ENCODE peak calls at places on chromosomes 12 and 14, in eight cellular contexts. O, P, C, K, Z, D, Y and J are unnamed samples.

GRCh38 chr12:43848786-43849185 is 12.9 kb downstream of the TMEM117 start:
- DNase-seq in C (no peak), D (no peak), Z (no peak), P (no peak), O (no peak), K (no peak), Y (no peak), J (no peak)

GRCh38 chr12:55392032-55392795 is 8.1 kb upstream of the OR6C65 start:
- DNase-seq in Y (no peak), Z (no peak), C (no peak), O (no peak), P (no peak), D (no peak), K (no peak), J (no peak)

GRCh38 chr12:3295648-3296408 is 195.2 kb upstream of the PRMT8 start:
- DNase-seq in C (no peak), O (no peak), K (no peak), Y (peak; percentile 40), P (no peak), D (peak; percentile 76), Z (no peak), J (no peak)

GRCh38 chr14:105059917-105060565 is 5.2 kb downstream of the GPR132 start:
- DNase-seq in P (no peak), D (peak; percentile 26), C (peak; percentile 4), O (no peak), Y (no peak), Z (no peak), K (no peak), J (no peak)

GRCh38 chr12:48000878-48001321 is 3.4 kb downstream of the COL2A1 start:
- DNase-seq in P (no peak), Z (no peak), Y (peak; percentile 46), C (peak; percentile 69), K (no peak), D (no peak), O (peak; percentile 34), J (no peak)

GRCh38 chr14:68243441-68244010 is 423.9 kb downstream of the RAD51B start:
- DNase-seq in Y (no peak), K (no peak), Z (no peak), D (no peak), O (no peak), P (no peak), C (no peak), J (no peak)

GRCh38 chr14:105087308-105087962 is 22.2 kb upstream of the GPR132 start:
- DNase-seq in C (peak; percentile 70), Z (no peak), D (peak; percentile 73), P (no peak), O (no peak), Y (no peak), K (no peak), J (no peak)

GRCh38 chr14:54503476-54503875 is 6.2 kb upstream of the CGRRF1 start:
- DNase-seq in D (no peak), Z (no peak), O (no peak), P (no peak), Y (no peak), K (no peak), C (no peak), J (peak; percentile 56)

GRCh38 chr14:71264260-71264659 is 357.0 kb downstream of the PCNX1 start:
- DNase-seq in Z (no peak), K (no peak), Y (no peak), C (peak; percentile 38), D (no peak), O (no peak), P (no peak), J (no peak)

GRCh38 chr12:114944736-114945135 is 260.8 kb upstream of the TBX3 start:
- DNase-seq in D (no peak), P (no peak), O (no peak), K (no peak), Y (no peak), C (no peak), Z (no peak), J (no peak)

GRCh38 chr12:76310110-76310509 is 38.1 kb downstream of the BBS10 start:
- DNase-seq in K (no peak), Y (no peak), O (peak; percentile 34), P (no peak), D (no peak), Z (no peak), C (no peak), J (no peak)

GRCh38 chr12:6197996-6198395 is 2.2 kb upstream of the CD9 start:
- DNase-seq in D (no peak), K (no peak), O (no peak), C (no peak), Z (no peak), Y (no peak), P (no peak), J (no peak)

GRCh38 chr14:31360919-31361662 is 59.3 kb downstream of the HEATR5A start:
- DNase-seq in O (peak; percentile 37), Y (no peak), C (no peak), Z (no peak), K (no peak), P (no peak), D (no peak), J (no peak)

GRCh38 chr12:20212658-20213387 is 155.5 kb upstream of the PDE3A start:
- DNase-seq in Z (no peak), C (peak; percentile 84), P (no peak), Y (peak; percentile 76), O (peak; percentile 98), K (no peak), D (peak; percentile 85), J (no peak)

GRCh38 chr12:109827080-109827479 is 6.1 kb downstream of the TRPV4 start:
- DNase-seq in O (no peak), K (no peak), Z (no peak), P (no peak), Y (no peak), C (no peak), D (no peak), J (no peak)

GRCh38 chr14:87013583-87013982 is 979.4 kb downstream of the GALC start:
- DNase-seq in C (no peak), P (no peak), K (no peak), Y (no peak), Z (no peak), O (peak; percentile 18), D (no peak), J (no peak)

GRCh38 chr12:58750484-58750883 is 169.8 kb downstream of the LRIG3 start:
- DNase-seq in Z (no peak), O (peak; percentile 39), Y (no peak), P (no peak), C (no peak), K (no peak), D (no peak), J (no peak)

GRCh38 chr14:44912041-44912869 is 49.5 kb downstream of the KLHL28 start:
- DNase-seq in Y (no peak), C (peak; percentile 6), P (no peak), Z (no peak), K (no peak), D (peak; percentile 42), O (no peak), J (no peak)

GRCh38 chr12:89663577-89664357 is 44.9 kb downstream of the ATP2B1 start:
- DNase-seq in D (no peak), O (no peak), C (no peak), K (no peak), P (peak; percentile 6), Y (no peak), Z (no peak), J (peak; percentile 64)

GRCh38 chr14:73725116-73726024 is 11.2 kb upstream of the PNMA1 start:
- DNase-seq in Z (no peak), Y (no peak), K (no peak), P (no peak), O (no peak), D (no peak), C (no peak), J (no peak)

GRCh38 chr14:81684696-81685095 is 151.0 kb upstream of the SEL1L start:
- DNase-seq in Z (no peak), P (no peak), C (no peak), O (no peak), K (no peak), Y (no peak), D (no peak), J (no peak)

GRCh38 chr12:55729592-55730446 is 1.0 kb upstream of the CD63 start:
- DNase-seq in P (peak; percentile 37), Z (peak; percentile 57), Y (peak; percentile 92), C (peak; percentile 83), K (no peak), D (peak; percentile 93), O (no peak), J (peak; percentile 87)

GRCh38 chr14:78721756-78722455 is 551.7 kb downstream of the NRXN3 start:
- DNase-seq in O (no peak), P (no peak), K (no peak), C (no peak), Y (no peak), D (no peak), Z (no peak), J (no peak)

GRCh38 chr12:15356831-15357456 is 34.6 kb downstream of the PTPRO start:
- DNase-seq in K (no peak), Z (no peak), D (no peak), P (no peak), O (no peak), Y (no peak), C (no peak), J (no peak)

GRCh38 chr12:80692114-80692513 is 15.3 kb upstream of the MYF6 start:
- DNase-seq in Z (no peak), Y (no peak), D (no peak), P (no peak), K (no peak), C (no peak), O (no peak), J (no peak)

GRCh38 chr14:104665663-104666522 is 23.5 kb upstream of the INF2 start:
- DNase-seq in C (peak; percentile 75), Z (no peak), P (no peak), Y (no peak), O (no peak), D (peak; percentile 64), K (peak; percentile 36), J (peak; percentile 61)

GRCh38 chr14:59268858-59269257 is 80.4 kb downstream of the DAAM1 start:
- DNase-seq in O (no peak), D (no peak), Y (no peak), C (no peak), Z (no peak), K (no peak), P (no peak), J (no peak)

GRCh38 chr12:86663173-86663572 is 407.0 kb upstream of the MGAT4C start:
- DNase-seq in C (no peak), Z (no peak), P (no peak), O (no peak), Y (no peak), D (no peak), K (no peak), J (no peak)

GRCh38 chr12:56678852-56679251 is 9.2 kb downstream of the PTGES3 start:
- DNase-seq in Z (no peak), C (no peak), Y (no peak), K (no peak), O (no peak), D (no peak), P (no peak), J (no peak)

GRCh38 chr12:116959198-116959460 is 48.4 kb downstream of the FBXW8 start:
- DNase-seq in D (no peak), P (no peak), C (no peak), Z (no peak), K (no peak), Y (no peak), O (no peak), J (no peak)

GRCh38 chr12:120254809-120255208 is 10.7 kb downstream of the PXN start:
- DNase-seq in K (no peak), P (no peak), O (no peak), Z (no peak), C (no peak), D (no peak), Y (no peak), J (no peak)

GRCh38 chr12:96327889-96328288 is 72.3 kb downstream of the CDK17 start:
- DNase-seq in K (no peak), O (no peak), C (no peak), P (no peak), Z (no peak), Y (no peak), D (no peak), J (peak; percentile 89)

GRCh38 chr12:42103155-42103554 is 41.5 kb downstream of the GXYLT1 start:
- DNase-seq in O (no peak), P (no peak), D (no peak), Y (no peak), K (no peak), C (no peak), Z (no peak), J (no peak)

GRCh38 chr12:101697930-101698781 is 716 bp downstream of the CHPT1 start:
- DNase-seq in Y (peak; percentile 49), Z (no peak), P (peak; percentile 13), K (no peak), O (no peak), C (peak; percentile 49), D (peak; percentile 79), J (no peak)